ENCODE peak calls at places on chromosomes 2 and 18, in four cellular contexts. A, Z, X and Q are unnamed samples. For H3K4me1, the result is how much of the 10 kb centered on the place peaks cover.

GRCh38 chr2:215283221-215283620 is 28.6 kb upstream of the ATIC start:
- DNase-seq in X (no peak), A (no peak), Z (no peak), Q (no peak)

GRCh38 chr18:7758764-7759163 is 191.6 kb downstream of the PTPRM start:
- DNase-seq in X (no peak), Z (no peak), A (no peak), Q (no peak)

GRCh38 chr2:223101340-223102039 is 49.5 kb downstream of the KCNE4 start:
- DNase-seq in A (peak), X (peak), Z (peak), Q (peak)

GRCh38 chr2:196277002-196277401 is 105.6 kb upstream of the STK17B start:
- DNase-seq in X (no peak), A (peak), Z (peak), Q (no peak)

GRCh38 chr18:11994708-11995444 is 13.6 kb downstream of the IMPA2 start:
- DNase-seq in X (peak), Z (peak), A (peak), Q (no peak)

GRCh38 chr2:164710252-164710633 is 89.0 kb upstream of the GRB14 start:
- DNase-seq in Z (peak), X (peak), A (peak), Q (no peak)

GRCh38 chr18:74498712-74499629 is 2.8 kb downstream of the CNDP2 start:
- DNase-seq in X (no peak), A (peak), Z (no peak), Q (no peak)

GRCh38 chr2:174286172-174286571 is 37.8 kb upstream of the OLA1 start:
- DNase-seq in Z (no peak), X (no peak), A (no peak), Q (no peak)

DNA sequence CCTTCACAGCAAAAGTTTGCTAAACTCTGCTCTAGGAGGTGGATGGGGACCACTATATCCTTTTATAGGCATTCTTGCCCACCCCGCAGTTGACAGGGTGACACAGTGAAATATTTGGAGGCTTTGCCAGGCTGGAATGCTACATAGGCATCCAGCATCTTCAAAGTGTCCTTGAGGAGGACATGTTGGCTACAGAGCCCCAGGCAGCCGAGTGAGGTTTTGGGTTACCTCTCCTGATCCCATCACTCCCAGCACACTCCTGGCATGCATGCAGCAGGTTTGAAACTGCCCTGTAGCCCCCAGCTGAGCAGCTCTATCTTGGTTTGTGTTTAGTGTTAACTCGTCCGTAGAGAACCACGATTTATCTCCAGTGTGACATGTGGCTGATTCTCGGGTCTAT is 7.3 kb downstream of the FOSL2 start:
- DNase-seq in Z (no peak), A (no peak), X (no peak), Q (no peak)
- H3K4me3 ChIP-seq in Z (no peak), A (peak), X (no peak), Q (no peak)

DNA sequence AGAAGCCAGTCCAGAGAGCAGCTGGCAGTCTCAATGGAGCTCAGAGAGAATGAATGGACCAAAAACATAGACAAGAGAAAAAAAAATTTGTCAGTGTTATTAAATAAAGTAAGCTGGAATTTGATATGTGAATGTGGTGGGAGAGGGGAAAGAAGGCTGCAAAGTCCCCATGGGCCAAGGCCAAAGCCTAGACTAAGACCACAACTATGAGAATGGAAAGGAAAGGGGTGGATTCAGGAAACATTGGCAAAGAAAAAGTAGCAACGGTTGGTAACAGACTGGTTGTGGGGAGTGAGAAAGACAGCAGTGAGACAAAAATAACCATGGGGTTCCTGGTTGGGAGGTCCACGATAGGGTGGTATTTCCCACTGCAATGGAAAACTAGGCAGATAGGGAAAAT is 47.0 kb downstream of the ZEB2 start:
- DNase-seq in Z (no peak), A (no peak), X (no peak), Q (no peak)
- H3K4me1 ChIP-seq in Z (under half), A (under half), X (under half), Q (under half)

GRCh38 chr2:9143264-9143815 is 63.3 kb upstream of the ASAP2 start:
- DNase-seq in Z (no peak), X (no peak), A (peak), Q (no peak)

GRCh38 chr2:9141379-9141667 is 65.3 kb upstream of the ASAP2 start:
- DNase-seq in X (no peak), Z (no peak), A (no peak), Q (no peak)

GRCh38 chr2:9141706-9142460 is 64.7 kb upstream of the ASAP2 start:
- DNase-seq in A (no peak), Z (no peak), X (no peak), Q (no peak)

GRCh38 chr2:9144047-9144446 is 62.6 kb upstream of the ASAP2 start:
- DNase-seq in X (no peak), Z (no peak), A (no peak), Q (no peak)

DNA sequence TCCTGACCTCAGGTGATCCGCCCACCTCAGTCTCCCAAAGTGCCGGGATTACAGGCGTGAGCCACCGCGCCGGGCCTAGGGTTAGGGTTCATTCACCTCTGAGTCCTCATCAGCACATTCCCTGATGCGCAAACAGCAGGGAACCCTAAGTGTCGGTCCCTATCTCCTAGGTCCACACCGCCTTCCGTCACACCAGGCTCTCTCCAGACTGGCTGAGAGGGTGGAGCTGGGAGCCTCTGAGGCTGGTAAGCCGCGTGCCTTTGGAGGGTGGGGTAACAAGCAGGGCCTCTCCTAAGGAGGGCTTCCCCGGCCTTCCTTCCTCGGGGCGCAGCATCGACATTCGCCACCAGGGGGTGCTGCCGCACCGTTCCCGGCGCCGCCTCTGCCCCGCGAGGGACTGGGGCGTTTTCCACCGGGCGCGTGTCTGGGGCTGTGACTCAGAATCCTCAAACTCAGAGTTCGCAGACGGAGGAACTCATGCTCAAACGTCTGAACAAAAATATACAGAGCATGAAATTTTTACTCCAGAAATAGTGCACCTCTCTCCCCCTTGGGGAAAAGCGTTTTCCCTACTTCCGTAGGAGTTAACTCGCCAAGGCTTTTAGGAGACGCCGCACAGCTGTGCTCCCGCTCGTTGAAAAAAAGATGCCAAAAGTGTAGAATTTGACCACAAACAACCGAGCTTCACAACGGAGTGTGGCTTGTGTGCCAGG is 63.9 kb upstream of the ASAP2 start:
- DNase-seq in X (peak), A (peak), Z (peak), Q (peak)
- H3K4me3 ChIP-seq in X (peak), A (peak), Z (peak), Q (peak)

DNA sequence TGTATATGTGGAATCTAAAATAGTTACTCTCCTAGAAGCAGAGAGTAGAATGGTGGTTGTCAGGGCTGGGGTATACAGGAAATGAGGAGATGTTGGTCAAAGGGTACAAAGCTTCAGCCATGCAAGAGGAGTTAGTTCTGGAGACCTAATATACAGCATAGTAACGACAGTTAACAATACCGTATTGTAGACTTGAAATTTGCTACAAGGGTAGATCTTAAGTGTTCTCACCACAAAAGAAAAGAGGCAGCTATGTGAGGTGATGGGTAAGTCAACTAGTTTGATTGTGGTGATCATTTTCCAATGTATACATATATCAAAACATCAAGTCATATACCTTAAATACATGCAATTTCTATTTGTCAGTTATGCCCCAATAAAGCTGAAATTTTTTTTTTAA is 98.2 kb upstream of the CYP1B1 start:
- DNase-seq in Z (no peak), A (peak), X (no peak), Q (no peak)
- H3K4me1 ChIP-seq in Z (under half), A (half or more), X (under half), Q (under half)

DNA sequence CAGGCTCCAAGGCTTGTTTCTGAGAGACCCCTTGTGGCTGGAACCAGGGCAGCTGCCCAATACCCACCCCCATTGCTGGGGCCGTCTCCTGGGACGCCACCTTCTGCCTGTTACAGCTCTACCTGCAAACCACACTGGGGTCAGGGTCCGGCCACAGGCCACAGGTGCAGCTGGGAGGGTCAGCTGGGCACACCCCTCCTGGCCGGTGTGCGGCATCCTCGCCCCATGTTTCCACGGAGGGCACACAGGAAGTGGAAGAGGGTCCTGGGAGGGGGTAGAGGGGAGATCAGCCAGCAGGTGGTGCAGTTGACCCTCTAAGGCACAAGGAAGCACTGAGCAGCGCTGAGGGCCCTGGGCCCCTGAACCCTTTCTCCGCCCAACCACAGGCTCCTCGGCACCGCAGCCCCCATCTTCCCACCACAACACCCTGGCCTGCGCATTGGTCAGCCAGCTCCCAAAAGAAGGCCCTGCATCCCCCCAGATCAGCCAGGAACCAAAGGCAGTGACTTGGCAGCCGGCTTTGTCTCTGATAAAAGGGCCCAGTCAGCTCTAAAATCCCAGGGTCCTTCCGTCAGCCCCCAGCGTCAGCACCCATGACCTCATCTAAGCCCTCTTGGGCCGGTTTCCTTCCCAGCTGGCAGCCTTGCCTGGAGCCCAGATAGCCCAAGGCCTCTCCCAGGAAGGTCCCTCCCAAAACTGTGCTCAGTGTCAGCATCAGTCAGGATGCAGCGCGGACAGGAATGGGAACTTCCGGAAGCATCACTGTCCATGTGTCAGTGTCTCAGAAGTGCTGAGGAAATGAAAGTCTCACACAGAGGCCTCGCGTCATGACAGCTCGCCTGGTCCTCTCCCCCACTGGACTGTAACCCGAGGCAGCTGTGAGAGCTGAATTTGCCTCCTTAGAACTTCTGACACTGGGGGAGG is 1.7 kb downstream of the ERFE start:
- DNase-seq in Z (no peak), X (peak), A (no peak), Q (peak)
- H3K4me3 ChIP-seq in Z (no peak), X (no peak), A (no peak), Q (peak)

GRCh38 chr2:62461707-62462106 is 44.3 kb downstream of the TMEM17 start:
- DNase-seq in X (peak), A (peak), Z (peak), Q (no peak)
- H3K4me1 ChIP-seq in X (under half), A (under half), Z (under half), Q (under half)

DNA sequence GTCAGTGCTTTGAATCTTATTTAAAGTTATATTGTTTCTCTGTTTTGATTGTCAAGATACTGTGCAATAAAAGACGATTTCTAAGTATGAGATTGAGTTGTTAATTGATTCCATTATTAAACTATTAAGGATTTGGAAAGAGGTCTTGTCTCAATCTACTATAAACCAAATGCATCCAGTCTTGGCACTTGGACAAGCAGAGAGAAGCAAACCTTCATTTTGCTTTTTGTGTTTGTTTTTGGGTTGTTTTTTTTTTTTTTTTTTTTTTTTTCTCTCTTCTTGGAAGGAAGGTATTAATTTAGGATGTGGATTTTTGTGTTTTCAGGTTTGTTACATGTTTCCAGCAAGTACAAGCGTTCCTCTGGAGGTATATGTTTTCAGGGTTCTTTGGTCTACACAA is 1.6 kb downstream of the PRKCE start:
- DNase-seq in X (no peak), A (peak), Z (no peak), Q (no peak)
- H3K4me3 ChIP-seq in X (no peak), A (peak), Z (peak), Q (peak)

GRCh38 chr2:55096586-55096985 is 46.3 kb upstream of the RTN4 start:
- DNase-seq in Z (no peak), X (no peak), A (no peak), Q (no peak)
- H3K4me1 ChIP-seq in Z (under half), X (half or more), A (half or more), Q (under half)

GRCh38 chr2:18401471-18401870 is 159.0 kb downstream of the RDH14 start:
- DNase-seq in Z (no peak), X (no peak), A (no peak), Q (no peak)
- H3K4me3 ChIP-seq in Z (no peak), X (no peak), A (no peak), Q (no peak)

GRCh38 chr2:54575379-54575888 is 119.3 kb downstream of the SPTBN1 start:
- DNase-seq in A (peak), X (peak), Z (peak), Q (no peak)

GRCh38 chr2:54579061-54579681 is 123.0 kb downstream of the SPTBN1 start:
- DNase-seq in Z (no peak), A (no peak), X (no peak), Q (no peak)

GRCh38 chr2:54577944-54578667 is 122.0 kb downstream of the SPTBN1 start:
- DNase-seq in A (no peak), X (no peak), Z (no peak), Q (no peak)

GRCh38 chr2:54578668-54579045 is 122.5 kb downstream of the SPTBN1 start:
- DNase-seq in Z (no peak), A (no peak), X (no peak), Q (no peak)

DNA sequence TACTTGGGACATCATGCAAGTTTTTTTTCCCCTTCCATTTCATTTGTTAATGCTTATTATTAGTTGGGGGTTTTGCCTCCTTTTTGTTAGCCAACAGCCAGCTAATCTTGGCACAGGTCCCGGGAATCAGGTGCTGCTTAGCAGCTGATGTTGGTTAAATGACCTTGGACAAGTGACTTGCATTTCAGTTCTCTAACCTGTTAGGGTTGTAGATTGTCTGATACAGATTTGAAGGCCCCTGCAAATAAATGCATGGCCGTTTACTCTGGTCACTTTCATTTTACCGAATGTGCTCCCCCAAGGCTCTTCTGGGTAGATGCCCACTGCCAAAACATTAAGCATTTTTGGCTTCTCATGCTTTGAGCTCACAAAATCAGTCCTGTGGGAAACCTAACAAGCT is 120.9 kb downstream of the SPTBN1 start:
- DNase-seq in X (peak), Z (no peak), A (no peak), Q (peak)
- H3K4me1 ChIP-seq in X (half or more), Z (half or more), A (under half), Q (under half)